ENCODE peak calls at places on chromosomes 16 and 17, in seven cellular contexts. S, Q, R, M, O, L and W are unnamed samples.

GRCh38 chr16:11251525-11252481 is 4.2 kb downstream of the SOCS1 start:
- DNase-seq in S (no peak), Q (no peak), R (peak), M (peak), O (peak), L (no peak), W (no peak)

GRCh38 chr17:44086364-44087311 is 16.1 kb downstream of the G6PC3 start:
- DNase-seq in S (peak), Q (no peak), R (peak), M (peak), O (peak), L (peak), W (peak)

GRCh38 chr16:82834156-82834758 is 207.5 kb downstream of the CDH13 start:
- DNase-seq in S (no peak), Q (no peak), R (peak), M (no peak), O (no peak), L (no peak), W (no peak)

GRCh38 chr17:16463341-16464000 is 28.5 kb downstream of the LRRC75A start:
- DNase-seq in S (no peak), Q (no peak), R (peak), M (no peak), O (peak), L (no peak), W (no peak)

GRCh38 chr16:49431040-49431439 is 57.4 kb downstream of the C16orf78 start:
- DNase-seq in S (no peak), Q (no peak), R (no peak), M (no peak), O (no peak), L (no peak), W (no peak)

GRCh38 chr16:29915590-29916247 is 10.3 kb downstream of the KCTD13 start:
- DNase-seq in S (no peak), Q (no peak), R (peak), M (no peak), O (no peak), L (no peak), W (no peak)

GRCh38 chr17:28364665-28365363 is at the start of gene SEBOX:
- DNase-seq in S (no peak), Q (no peak), R (no peak), M (no peak), O (no peak), L (no peak), W (no peak)

GRCh38 chr16:72818286-72818845 is 229.6 kb downstream of the ZFHX3 start:
- DNase-seq in S (no peak), Q (no peak), R (no peak), M (no peak), O (no peak), L (no peak), W (no peak)

GRCh38 chr17:70080541-70081347 is 5.7 kb downstream of the KCNJ16 start:
- DNase-seq in S (no peak), Q (peak), R (peak), M (no peak), O (no peak), L (no peak), W (no peak)

GRCh38 chr17:48545022-48545376 is at the start of gene HOXB2:
- DNase-seq in S (no peak), Q (no peak), R (peak), M (no peak), O (no peak), L (no peak), W (no peak)

GRCh38 chr16:48608871-48609452 is 1.0 kb downstream of the N4BP1 start:
- DNase-seq in S (no peak), Q (no peak), R (no peak), M (no peak), O (no peak), L (no peak), W (no peak)

GRCh38 chr17:17044846-17045561 is 2.7 kb downstream of the MPRIP start:
- DNase-seq in S (no peak), Q (no peak), R (peak), M (no peak), O (peak), L (no peak), W (no peak)

GRCh38 chr16:53457670-53458069 is 23.4 kb downstream of the RBL2 start:
- DNase-seq in S (no peak), Q (no peak), R (no peak), M (no peak), O (no peak), L (no peak), W (no peak)

GRCh38 chr16:34078697-34079096 is 619.3 kb downstream of the TP53TG3F start:
- DNase-seq in S (no peak), Q (no peak), R (peak), M (peak), O (peak), L (peak), W (no peak)

GRCh38 chr17:19305261-19305660 is 57.3 kb downstream of the B9D1 start:
- DNase-seq in S (no peak), Q (no peak), R (no peak), M (no peak), O (no peak), L (no peak), W (no peak)

GRCh38 chr16:53955221-53955875 is 251.4 kb downstream of the FTO start:
- DNase-seq in S (no peak), Q (no peak), R (no peak), M (no peak), O (no peak), L (no peak), W (no peak)

GRCh38 chr17:7477392-7478275 is 1.8 kb downstream of the ZBTB4 start:
- DNase-seq in S (no peak), Q (no peak), R (peak), M (no peak), O (peak), L (no peak), W (peak)

GRCh38 chr17:17191346-17191792 is 14.8 kb downstream of the PLD6 start:
- DNase-seq in S (no peak), Q (no peak), R (peak), M (peak), O (peak), L (no peak), W (no peak)

GRCh38 chr17:2004435-2004952 is 20.6 kb downstream of the RTN4RL1 start:
- DNase-seq in S (no peak), Q (no peak), R (no peak), M (no peak), O (no peak), L (no peak), W (no peak)

GRCh38 chr16:68412061-68412460 is 36.2 kb downstream of the SMPD3 start:
- DNase-seq in S (no peak), Q (no peak), R (no peak), M (no peak), O (no peak), L (no peak), W (no peak)

GRCh38 chr17:69179227-69179952 is 37.7 kb upstream of the ABCA6 start:
- DNase-seq in S (no peak), Q (peak), R (peak), M (peak), O (peak), L (no peak), W (no peak)

GRCh38 chr16:63682844-63683243 is 1439.0 kb downstream of the CDH11 start:
- DNase-seq in S (no peak), Q (no peak), R (no peak), M (no peak), O (no peak), L (no peak), W (no peak)

GRCh38 chr16:76214856-76215255 is 62.3 kb upstream of the CNTNAP4 start:
- DNase-seq in S (no peak), Q (no peak), R (no peak), M (no peak), O (no peak), L (no peak), W (no peak)

GRCh38 chr16:31118223-31119155 is 1.0 kb downstream of the KAT8 start:
- DNase-seq in S (no peak), Q (no peak), R (peak), M (no peak), O (peak), L (peak), W (no peak)

GRCh38 chr17:49431743-49432142 is 17.1 kb upstream of the PHB1 start:
- DNase-seq in S (no peak), Q (no peak), R (no peak), M (no peak), O (no peak), L (no peak), W (no peak)

GRCh38 chr17:27290916-27291598 is 2.9 kb upstream of the WSB1 start:
- DNase-seq in S (no peak), Q (no peak), R (no peak), M (no peak), O (no peak), L (no peak), W (no peak)

GRCh38 chr16:27515874-27516353 is 33.8 kb downstream of the GTF3C1 start:
- DNase-seq in S (no peak), Q (no peak), R (no peak), M (no peak), O (peak), L (no peak), W (no peak)

GRCh38 chr17:48438662-48439061 is 8.6 kb upstream of the SKAP1 start:
- DNase-seq in S (no peak), Q (no peak), R (no peak), M (no peak), O (no peak), L (no peak), W (no peak)

GRCh38 chr17:6648181-6648580 is 3.2 kb downstream of the MED31 start:
- DNase-seq in S (no peak), Q (no peak), R (no peak), M (no peak), O (peak), L (no peak), W (no peak)

GRCh38 chr17:79041041-79041570 is 17.1 kb downstream of the C1QTNF1 start:
- DNase-seq in S (no peak), Q (no peak), R (no peak), M (no peak), O (no peak), L (no peak), W (no peak)

GRCh38 chr16:74573622-74574021 is 33.3 kb downstream of the GLG1 start:
- DNase-seq in S (no peak), Q (no peak), R (no peak), M (no peak), O (no peak), L (no peak), W (no peak)

GRCh38 chr16:74577882-74578366 is 29.0 kb downstream of the GLG1 start:
- DNase-seq in S (no peak), Q (no peak), R (peak), M (no peak), O (peak), L (no peak), W (no peak)

GRCh38 chr16:74574146-74574545 is 32.8 kb downstream of the GLG1 start:
- DNase-seq in S (no peak), Q (no peak), R (no peak), M (no peak), O (no peak), L (no peak), W (no peak)

GRCh38 chr16:74575805-74576643 is 30.9 kb downstream of the GLG1 start:
- DNase-seq in S (no peak), Q (no peak), R (no peak), M (no peak), O (no peak), L (no peak), W (no peak)

DNA sequence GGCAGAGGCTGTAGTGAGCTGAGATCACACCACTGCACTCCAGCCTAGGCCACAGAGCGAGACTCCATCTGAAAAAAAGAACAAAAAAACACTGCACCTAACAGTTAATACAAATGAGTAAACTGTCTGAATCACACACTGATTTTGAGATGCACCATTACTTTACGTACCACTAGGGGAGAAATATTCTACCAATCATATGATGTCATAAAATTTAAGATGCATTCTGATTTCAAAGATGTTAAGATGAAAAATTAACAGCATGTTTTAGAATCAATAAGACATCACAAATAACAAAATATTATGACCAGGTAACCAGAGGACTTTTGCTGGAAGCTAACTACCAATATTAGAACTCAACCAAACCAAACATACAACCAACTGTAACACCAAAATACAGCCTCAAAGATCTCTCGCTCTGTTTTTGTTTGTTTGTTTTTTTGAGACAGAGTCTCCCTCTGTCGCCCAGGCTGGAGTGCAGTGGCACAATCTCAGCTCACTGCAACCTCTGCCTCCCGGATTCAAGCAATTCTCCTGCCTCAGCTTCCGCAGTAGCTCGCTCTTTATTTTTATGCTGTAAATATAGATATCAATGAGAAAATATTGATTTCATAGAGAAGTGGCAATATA is 31.6 kb downstream of the GLG1 start:
- DNase-seq in S (no peak), Q (no peak), R (no peak), M (no peak), O (no peak), L (no peak), W (no peak)
- TF ChIP-seq CTCF in S (no peak), Q (no peak), R (no peak), M (no peak), O (no peak), L (no peak), W (no peak)

DNA sequence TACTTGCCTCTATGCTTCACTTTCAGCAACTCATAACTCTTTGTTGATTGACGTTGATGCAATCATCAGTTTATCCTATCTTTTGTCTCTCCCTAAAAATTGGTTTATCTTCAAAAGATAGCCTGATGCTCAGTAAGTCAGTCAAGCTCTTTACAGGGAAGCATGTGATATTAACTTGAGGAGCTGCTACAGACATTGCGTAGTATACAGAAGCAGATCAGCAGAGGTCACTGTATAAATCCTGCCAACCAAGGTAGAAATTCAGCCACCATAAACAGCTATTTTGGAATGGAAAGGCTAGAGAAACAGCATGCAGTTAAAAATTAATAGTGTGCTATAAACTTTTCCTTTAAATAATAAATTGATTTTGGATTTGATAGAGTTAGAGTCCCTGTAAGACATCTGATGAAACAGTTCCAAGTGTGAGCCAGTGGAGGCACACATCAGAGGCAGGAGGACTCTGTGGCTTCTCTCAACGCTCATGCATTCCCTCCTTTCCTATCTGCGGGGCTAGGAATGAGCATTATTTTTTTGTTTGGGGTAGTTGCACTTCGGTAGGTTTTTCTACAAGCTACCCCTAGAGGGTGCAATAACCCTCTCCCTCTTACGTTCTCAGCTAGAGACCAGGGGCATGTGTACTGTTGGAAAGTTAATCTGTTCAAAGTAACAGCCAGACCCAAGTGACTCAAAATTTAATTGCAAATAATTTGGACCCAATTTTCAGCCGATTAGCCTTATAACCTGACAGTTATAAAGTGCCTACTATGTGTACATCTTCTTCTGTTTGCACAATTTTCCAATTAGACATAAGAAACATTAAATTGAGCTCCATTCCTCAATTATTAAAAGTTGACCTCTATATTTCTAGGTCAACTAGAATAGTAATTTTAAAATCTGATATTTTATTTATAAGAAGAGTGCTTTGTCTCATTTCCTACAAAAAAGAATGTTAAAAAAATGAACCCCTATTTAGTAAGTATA is 647.7 kb upstream of the SOX9 start:
- DNase-seq in S (no peak), Q (no peak), R (peak), M (peak), O (peak), L (peak), W (no peak)
- TF ChIP-seq CTCF in S (no peak), Q (peak), R (peak), M (peak), O (peak), L (peak), W (peak)

GRCh38 chr17:80168371-80168770 is 1.5 kb upstream of the CARD14 start:
- DNase-seq in S (no peak), Q (no peak), R (no peak), M (no peak), O (no peak), L (no peak), W (no peak)

GRCh38 chr17:80160536-80160935 is 9.3 kb upstream of the CARD14 start:
- DNase-seq in S (no peak), Q (no peak), R (no peak), M (no peak), O (no peak), L (no peak), W (no peak)

GRCh38 chr17:80166446-80166845 is 3.4 kb upstream of the CARD14 start:
- DNase-seq in S (no peak), Q (no peak), R (no peak), M (no peak), O (no peak), L (no peak), W (no peak)

GRCh38 chr17:80163315-80163714 is 6.5 kb upstream of the CARD14 start:
- DNase-seq in S (no peak), Q (no peak), R (no peak), M (no peak), O (no peak), L (no peak), W (no peak)

GRCh38 chr17:80164185-80164584 is 5.6 kb upstream of the CARD14 start:
- DNase-seq in S (no peak), Q (no peak), R (no peak), M (no peak), O (no peak), L (no peak), W (no peak)
- TF ChIP-seq CTCF in S (no peak), Q (no peak), R (no peak), M (no peak), O (no peak), L (no peak), W (no peak)

GRCh38 chr17:36778458-36778857 is 158.8 kb upstream of the LHX1 start:
- DNase-seq in S (no peak), Q (no peak), R (no peak), M (peak), O (no peak), L (no peak), W (no peak)
- TF ChIP-seq CTCF in S (no peak), Q (no peak), R (no peak), M (no peak), O (no peak), L (no peak), W (no peak)

GRCh38 chr16:85173077-85173980 is 61.1 kb upstream of the CIBAR2 start:
- DNase-seq in S (no peak), Q (no peak), R (peak), M (peak), O (peak), L (peak), W (no peak)
- TF ChIP-seq CTCF in S (no peak), Q (no peak), R (peak), M (no peak), O (no peak), L (peak), W (no peak)

GRCh38 chr16:19919142-19919541 is 34.5 kb upstream of the GPRC5B start:
- DNase-seq in S (no peak), Q (no peak), R (no peak), M (no peak), O (no peak), L (no peak), W (no peak)
- TF ChIP-seq CTCF in S (no peak), Q (no peak), R (no peak), M (no peak), O (no peak), L (no peak), W (no peak)

GRCh38 chr17:8757189-8757588 is 1.2 kb downstream of the SPDYE4 start:
- DNase-seq in S (no peak), Q (no peak), R (no peak), M (no peak), O (no peak), L (no peak), W (no peak)

GRCh38 chr17:8754890-8755289 is 3.5 kb downstream of the SPDYE4 start:
- DNase-seq in S (no peak), Q (no peak), R (no peak), M (no peak), O (no peak), L (no peak), W (no peak)

GRCh38 chr17:8755590-8756255 is 2.6 kb downstream of the SPDYE4 start:
- DNase-seq in S (no peak), Q (no peak), R (no peak), M (no peak), O (no peak), L (no peak), W (no peak)

GRCh38 chr17:8753136-8753975 is 5.0 kb downstream of the SPDYE4 start:
- DNase-seq in S (no peak), Q (no peak), R (no peak), M (no peak), O (no peak), L (no peak), W (no peak)

DNA sequence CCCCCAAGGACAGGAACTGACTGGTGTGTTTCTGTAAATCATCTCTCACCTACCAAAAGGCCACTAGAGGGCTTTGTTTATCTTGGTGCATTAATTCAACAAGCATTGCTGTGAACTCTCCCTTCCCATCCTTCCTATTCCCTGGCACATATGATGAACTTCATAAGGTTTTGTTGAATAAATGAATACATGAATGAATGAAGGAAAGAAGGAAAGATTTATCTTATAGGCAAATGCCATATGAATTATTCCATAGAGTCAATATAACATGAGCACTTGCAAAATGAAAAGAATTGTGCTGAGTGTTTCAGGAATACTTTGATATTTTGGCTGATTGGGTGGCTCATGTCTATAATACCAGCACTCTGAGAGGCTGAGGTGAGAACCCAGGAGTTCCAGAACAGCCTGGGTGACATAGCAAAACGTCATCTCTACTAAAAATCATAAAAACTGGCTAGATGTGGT is 4.3 kb downstream of the SPDYE4 start:
- DNase-seq in S (no peak), Q (no peak), R (peak), M (no peak), O (peak), L (no peak), W (no peak)
- TF ChIP-seq CTCF in S (no peak), Q (no peak), R (peak), M (peak), O (peak), L (peak), W (no peak)

GRCh38 chr16:23013484-23013883 is 135.8 kb downstream of the USP31 start:
- DNase-seq in S (no peak), Q (no peak), R (peak), M (no peak), O (peak), L (no peak), W (no peak)
- TF ChIP-seq CTCF in S (no peak), Q (no peak), R (no peak), M (no peak), O (peak), L (peak), W (no peak)

GRCh38 chr17:35499548-35499947 is 37.9 kb downstream of the SLFN12L start:
- DNase-seq in S (no peak), Q (no peak), R (no peak), M (no peak), O (no peak), L (no peak), W (no peak)
- TF ChIP-seq CTCF in S (no peak), Q (no peak), R (no peak), M (no peak), O (no peak), L (no peak), W (no peak)